ENCODE peak calls at places on chromosomes 5 and 9, in seven cellular contexts. One of them, this sample, is unnamed.

GRCh38 chr9:78622131-78622530 is 325.2 kb downstream of the PSAT1 start:
- DNase-seq in skeletal muscle cell: no peak
- DNase-seq in GM23248: peak
- DNase-seq in astrocyte: no peak
- DNase-seq in endodermal cell: no peak
- DNase-seq in uterus: no peak
- DNase-seq in H7: no peak
- DNase-seq in this sample: no peak

GRCh38 chr5:163571755-163572154 is 66.3 kb downstream of the MAT2B start:
- DNase-seq in H7: no peak
- DNase-seq in skeletal muscle cell: peak
- DNase-seq in astrocyte: peak
- DNase-seq in uterus: no peak
- DNase-seq in GM23248: peak
- DNase-seq in endodermal cell: no peak
- DNase-seq in this sample: no peak

GRCh38 chr5:8340261-8340660 is 471.3 kb downstream of the MTRR start:
- DNase-seq in skeletal muscle cell: no peak
- DNase-seq in GM23248: no peak
- DNase-seq in H7: no peak
- DNase-seq in uterus: no peak
- DNase-seq in endodermal cell: no peak
- DNase-seq in astrocyte: no peak
- DNase-seq in this sample: no peak

GRCh38 chr5:91937121-91937520 is 554.0 kb upstream of the ARRDC3 start:
- DNase-seq in endodermal cell: no peak
- DNase-seq in GM23248: peak
- DNase-seq in H7: no peak
- DNase-seq in skeletal muscle cell: no peak
- DNase-seq in uterus: no peak
- DNase-seq in astrocyte: peak
- DNase-seq in this sample: no peak

GRCh38 chr5:116557669-116558271 is 16.9 kb downstream of the SEMA6A start:
- DNase-seq in astrocyte: no peak
- DNase-seq in GM23248: peak
- DNase-seq in skeletal muscle cell: no peak
- DNase-seq in endodermal cell: peak
- DNase-seq in H7: no peak
- DNase-seq in uterus: no peak
- DNase-seq in this sample: no peak

GRCh38 chr5:88045146-88045545 is 223.5 kb downstream of the TMEM161B start:
- DNase-seq in skeletal muscle cell: no peak
- DNase-seq in GM23248: no peak
- DNase-seq in astrocyte: no peak
- DNase-seq in uterus: no peak
- DNase-seq in endodermal cell: no peak
- DNase-seq in H7: no peak
- DNase-seq in this sample: no peak

GRCh38 chr5:75274486-75274885 is 37.8 kb upstream of the ANKRD31 start:
- DNase-seq in GM23248: no peak
- DNase-seq in H7: no peak
- DNase-seq in astrocyte: no peak
- DNase-seq in uterus: no peak
- DNase-seq in skeletal muscle cell: no peak
- DNase-seq in endodermal cell: no peak
- DNase-seq in this sample: no peak

GRCh38 chr9:35691757-35692301 is 2.1 kb upstream of the TPM2 start:
- DNase-seq in skeletal muscle cell: no peak
- DNase-seq in endodermal cell: peak
- DNase-seq in astrocyte: no peak
- DNase-seq in H7: peak
- DNase-seq in GM23248: peak
- DNase-seq in uterus: peak
- DNase-seq in this sample: no peak

GRCh38 chr5:127400946-127401670 is 110.5 kb downstream of the MEGF10 start:
- DNase-seq in skeletal muscle cell: no peak
- DNase-seq in H7: no peak
- DNase-seq in astrocyte: peak
- DNase-seq in GM23248: no peak
- DNase-seq in endodermal cell: no peak
- DNase-seq in uterus: no peak
- DNase-seq in this sample: no peak

GRCh38 chr5:150252489-150252888 is 37.1 kb downstream of the CAMK2A start:
- DNase-seq in GM23248: no peak
- DNase-seq in H7: no peak
- DNase-seq in astrocyte: no peak
- DNase-seq in uterus: no peak
- DNase-seq in skeletal muscle cell: no peak
- DNase-seq in endodermal cell: no peak
- DNase-seq in this sample: no peak

GRCh38 chr9:84397822-84398221 is 57.3 kb upstream of the SLC28A3 start:
- DNase-seq in uterus: no peak
- DNase-seq in H7: no peak
- DNase-seq in astrocyte: peak
- DNase-seq in endodermal cell: no peak
- DNase-seq in skeletal muscle cell: peak
- DNase-seq in GM23248: peak
- DNase-seq in this sample: no peak

GRCh38 chr9:1440276-1440675 is 390.1 kb downstream of the DMRT2 start:
- DNase-seq in endodermal cell: no peak
- DNase-seq in uterus: no peak
- DNase-seq in H7: no peak
- DNase-seq in skeletal muscle cell: no peak
- DNase-seq in GM23248: no peak
- DNase-seq in astrocyte: no peak
- DNase-seq in this sample: no peak

GRCh38 chr9:18587988-18588387 is 114.0 kb downstream of the ADAMTSL1 start:
- DNase-seq in endodermal cell: no peak
- DNase-seq in H7: no peak
- DNase-seq in GM23248: peak
- DNase-seq in uterus: no peak
- DNase-seq in skeletal muscle cell: no peak
- DNase-seq in astrocyte: peak
- DNase-seq in this sample: no peak

GRCh38 chr5:137753227-137753985 is 757 bp downstream of the HNRNPA0 start:
- DNase-seq in skeletal muscle cell: no peak
- DNase-seq in uterus: no peak
- DNase-seq in H7: peak
- DNase-seq in GM23248: peak
- DNase-seq in endodermal cell: peak
- DNase-seq in astrocyte: no peak
- DNase-seq in this sample: peak

GRCh38 chr9:99235874-99236627 is 14.0 kb downstream of the SEC61B start:
- DNase-seq in H7: no peak
- DNase-seq in uterus: no peak
- DNase-seq in GM23248: no peak
- DNase-seq in skeletal muscle cell: no peak
- DNase-seq in endodermal cell: no peak
- DNase-seq in astrocyte: no peak
- DNase-seq in this sample: no peak

GRCh38 chr5:134111741-134112647 is 2.5 kb upstream of the TCF7 start:
- DNase-seq in endodermal cell: no peak
- DNase-seq in GM23248: peak
- DNase-seq in astrocyte: peak
- DNase-seq in skeletal muscle cell: no peak
- DNase-seq in uterus: no peak
- DNase-seq in H7: no peak
- DNase-seq in this sample: no peak

GRCh38 chr5:180872419-180872818 is 11.3 kb upstream of the ZFP62 start:
- DNase-seq in skeletal muscle cell: no peak
- DNase-seq in H7: no peak
- DNase-seq in GM23248: no peak
- DNase-seq in uterus: no peak
- DNase-seq in endodermal cell: no peak
- DNase-seq in astrocyte: no peak
- DNase-seq in this sample: no peak

GRCh38 chr9:130026583-130027427 is 16.2 kb downstream of the FNBP1 start:
- DNase-seq in astrocyte: no peak
- DNase-seq in H7: no peak
- DNase-seq in skeletal muscle cell: no peak
- DNase-seq in endodermal cell: no peak
- DNase-seq in GM23248: no peak
- DNase-seq in uterus: no peak
- DNase-seq in this sample: no peak
- H3K4me3 ChIP-seq in astrocyte: no peak
- H3K4me3 ChIP-seq in H7: no peak
- H3K4me3 ChIP-seq in skeletal muscle cell: no peak
- H3K4me3 ChIP-seq in endodermal cell: no peak
- H3K4me3 ChIP-seq in GM23248: no peak
- H3K4me3 ChIP-seq in uterus: no peak
- H3K4me3 ChIP-seq in this sample: no peak

GRCh38 chr5:132822650-132823480 is 7.6 kb downstream of the SHROOM1 start:
- DNase-seq in GM23248: no peak
- DNase-seq in uterus: no peak
- DNase-seq in astrocyte: peak
- DNase-seq in endodermal cell: peak
- DNase-seq in H7: peak
- DNase-seq in skeletal muscle cell: no peak
- DNase-seq in this sample: peak
- H3K4me3 ChIP-seq in GM23248: no peak
- H3K4me3 ChIP-seq in uterus: no peak
- H3K4me3 ChIP-seq in astrocyte: peak
- H3K4me3 ChIP-seq in endodermal cell: no peak
- H3K4me3 ChIP-seq in H7: peak
- H3K4me3 ChIP-seq in skeletal muscle cell: peak
- H3K4me3 ChIP-seq in this sample: peak

GRCh38 chr5:110703481-110703880 is 23.0 kb downstream of the TMEM232 start:
- DNase-seq in skeletal muscle cell: no peak
- DNase-seq in uterus: no peak
- DNase-seq in astrocyte: no peak
- DNase-seq in GM23248: no peak
- DNase-seq in endodermal cell: no peak
- DNase-seq in H7: no peak
- DNase-seq in this sample: no peak
- H3K4me3 ChIP-seq in skeletal muscle cell: no peak
- H3K4me3 ChIP-seq in uterus: no peak
- H3K4me3 ChIP-seq in astrocyte: no peak
- H3K4me3 ChIP-seq in GM23248: no peak
- H3K4me3 ChIP-seq in endodermal cell: no peak
- H3K4me3 ChIP-seq in H7: no peak
- H3K4me3 ChIP-seq in this sample: no peak

GRCh38 chr5:1292846-1293415 is 1.9 kb downstream of the TERT start:
- DNase-seq in H7: no peak
- DNase-seq in skeletal muscle cell: no peak
- DNase-seq in uterus: no peak
- DNase-seq in GM23248: no peak
- DNase-seq in endodermal cell: peak
- DNase-seq in astrocyte: no peak
- DNase-seq in this sample: no peak
- H3K4me3 ChIP-seq in H7: no peak
- H3K4me3 ChIP-seq in skeletal muscle cell: no peak
- H3K4me3 ChIP-seq in uterus: no peak
- H3K4me3 ChIP-seq in GM23248: no peak
- H3K4me3 ChIP-seq in endodermal cell: no peak
- H3K4me3 ChIP-seq in astrocyte: no peak
- H3K4me3 ChIP-seq in this sample: no peak

DNA sequence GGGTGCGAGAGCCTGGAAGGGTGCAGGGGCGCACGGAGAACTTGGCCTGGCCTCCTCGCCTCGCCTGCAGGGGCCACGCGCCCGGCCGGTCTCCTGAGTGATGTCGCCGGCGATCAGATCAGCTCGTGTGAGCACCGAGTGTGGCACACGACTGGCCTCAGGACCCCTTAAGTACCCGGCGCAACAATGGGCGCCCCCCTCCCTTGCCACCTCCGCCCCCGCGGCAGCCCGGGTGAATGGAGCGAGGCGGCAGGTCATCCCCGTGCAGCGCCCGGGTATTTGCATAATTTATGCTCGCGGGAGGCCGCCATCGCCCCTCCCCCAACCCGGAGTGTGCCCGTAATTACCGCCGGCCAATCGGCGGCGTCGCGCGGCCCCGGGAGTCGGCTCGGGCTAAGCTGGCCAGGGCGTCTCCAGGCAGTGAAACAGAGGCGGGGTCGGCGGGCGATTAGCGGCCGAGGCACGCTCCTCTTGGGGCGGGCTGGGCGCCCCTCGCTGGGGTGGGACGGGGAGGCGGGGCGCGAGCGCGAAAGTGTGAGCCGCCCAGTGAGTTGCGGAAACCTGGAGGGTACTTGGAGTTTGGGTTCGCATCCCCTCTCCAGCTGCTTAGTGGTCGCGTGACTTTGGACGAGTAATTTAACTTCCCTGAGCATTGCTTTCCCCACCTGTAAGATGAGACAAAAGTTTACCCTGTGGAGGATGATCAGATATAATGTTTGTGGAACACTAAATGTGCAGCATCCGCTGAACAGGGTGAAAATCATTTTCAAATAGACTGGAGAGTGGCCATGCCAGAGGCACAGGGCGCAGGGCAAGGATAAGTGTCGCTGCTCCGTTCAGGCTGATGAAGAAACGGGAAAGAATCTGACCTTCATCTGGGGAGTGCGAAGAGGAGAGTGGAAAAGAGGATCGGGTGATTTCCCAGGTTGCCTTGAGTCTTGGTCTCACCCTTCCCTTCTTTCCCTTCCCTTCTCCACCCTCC is at the start of gene NEUROG1:
- DNase-seq in GM23248: no peak
- DNase-seq in endodermal cell: peak
- DNase-seq in astrocyte: no peak
- DNase-seq in skeletal muscle cell: no peak
- DNase-seq in H7: peak
- DNase-seq in uterus: no peak
- DNase-seq in this sample: no peak
- H3K4me3 ChIP-seq in GM23248: no peak
- H3K4me3 ChIP-seq in endodermal cell: peak
- H3K4me3 ChIP-seq in astrocyte: no peak
- H3K4me3 ChIP-seq in skeletal muscle cell: no peak
- H3K4me3 ChIP-seq in H7: peak
- H3K4me3 ChIP-seq in uterus: no peak
- H3K4me3 ChIP-seq in this sample: peak

DNA sequence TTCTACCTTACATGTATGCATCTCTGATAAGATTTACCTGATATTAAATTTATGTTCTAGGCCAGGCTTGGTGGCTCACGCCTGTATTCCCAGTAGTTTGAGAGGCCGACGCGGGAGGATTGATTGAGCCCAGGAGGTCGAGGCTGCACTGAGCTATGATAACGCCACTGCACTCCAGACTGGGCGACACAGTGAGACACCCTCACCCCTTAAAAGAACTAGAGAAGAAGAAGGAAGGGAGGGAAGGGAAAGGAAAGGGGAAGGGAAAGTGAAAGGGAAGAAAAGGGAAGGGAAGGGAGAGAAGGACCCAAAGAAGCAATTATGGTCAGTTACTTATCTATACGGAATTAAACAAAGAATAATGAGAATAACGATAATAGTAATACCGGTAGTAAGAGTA is 1.2 kb upstream of the RFK start:
- DNase-seq in endodermal cell: no peak
- DNase-seq in GM23248: no peak
- DNase-seq in H7: no peak
- DNase-seq in skeletal muscle cell: no peak
- DNase-seq in astrocyte: no peak
- DNase-seq in uterus: no peak
- DNase-seq in this sample: no peak
- H3K4me3 ChIP-seq in endodermal cell: peak
- H3K4me3 ChIP-seq in GM23248: peak
- H3K4me3 ChIP-seq in H7: no peak
- H3K4me3 ChIP-seq in skeletal muscle cell: peak
- H3K4me3 ChIP-seq in astrocyte: no peak
- H3K4me3 ChIP-seq in uterus: peak
- H3K4me3 ChIP-seq in this sample: peak